ENCODE peak calls at places on chromosomes 11 and 22, in seven cellular contexts. M is PC-9; R is HCT116; N is PC-3; T is naive thymus-derived CD4-positive, alpha-beta T cell; J is CD4-positive, CD25-positive, alpha-beta regulatory T cell; A is IMR-90. Q is an unnamed sample.

GRCh38 chr11:107151158-107151557 is 132.9 kb upstream of the GUCY1A2 start:
- DNase-seq in N (no peak), A (no peak), T (no peak), J (no peak), M (no peak), R (no peak), Q (no peak)

GRCh38 chr11:120773501-120774031 is 250.3 kb upstream of the TBCEL start:
- DNase-seq in N (peak; percentile 63), T (no peak), R (no peak), A (no peak), M (no peak), J (no peak), Q (no peak)

GRCh38 chr22:44815099-44816070 is 63.0 kb downstream of the ARHGAP8 start:
- DNase-seq in A (no peak), N (no peak), T (no peak), M (no peak), J (no peak), R (no peak), Q (no peak)

GRCh38 chr11:120492486-120492885 is 19.1 kb upstream of the GRIK4 start:
- DNase-seq in N (no peak), T (no peak), R (no peak), M (no peak), A (no peak), J (no peak), Q (no peak)

GRCh38 chr22:39598017-39598965 is 27.7 kb downstream of the CACNA1I start:
- DNase-seq in A (no peak), R (peak; percentile 57), J (peak; percentile 61), M (peak; percentile 73), T (peak; percentile 69), N (peak; percentile 39), Q (peak; percentile 56)

GRCh38 chr11:75456596-75456995 is 23.6 kb upstream of the KLHL35 start:
- DNase-seq in J (no peak), T (no peak), R (no peak), M (no peak), A (no peak), N (no peak), Q (no peak)

GRCh38 chr11:45270946-45271345 is 15.2 kb downstream of the SYT13 start:
- DNase-seq in J (no peak), T (no peak), M (no peak), A (no peak), R (no peak), N (no peak), Q (no peak)

GRCh38 chr11:726278-726915 is 20.4 kb downstream of the EPS8L2 start:
- DNase-seq in T (peak; percentile 57), M (peak; percentile 85), R (no peak), A (peak; percentile 26), J (peak; percentile 42), N (no peak), Q (peak; percentile 55)

GRCh38 chr22:31177420-31178162 is 17.6 kb downstream of the RNF185 start:
- DNase-seq in A (peak; percentile 96), J (no peak), M (no peak), T (no peak), R (no peak), N (peak; percentile 25), Q (no peak)

GRCh38 chr11:43944761-43945311 is 2.4 kb downstream of the C11orf96 start:
- DNase-seq in N (peak; percentile 61), T (peak; percentile 27), A (peak; percentile 27), J (peak; percentile 15), M (no peak), R (no peak), Q (peak; percentile 39)

GRCh38 chr11:110858556-110858921 is 146.3 kb upstream of the ARHGAP20 start:
- DNase-seq in R (no peak), T (no peak), N (no peak), M (no peak), J (no peak), A (no peak), Q (no peak)

GRCh38 chr11:110859240-110859835 is 147.1 kb upstream of the ARHGAP20 start:
- DNase-seq in T (no peak), J (no peak), R (no peak), M (no peak), N (no peak), A (no peak), Q (no peak)

GRCh38 chr11:110856993-110857812 is 145.0 kb upstream of the ARHGAP20 start:
- DNase-seq in J (no peak), A (peak; percentile 61), T (no peak), R (no peak), N (no peak), M (no peak), Q (no peak)

GRCh38 chr11:110856340-110856739 is 144.1 kb upstream of the ARHGAP20 start:
- DNase-seq in M (no peak), A (no peak), J (no peak), T (no peak), N (no peak), R (no peak), Q (no peak)

DNA sequence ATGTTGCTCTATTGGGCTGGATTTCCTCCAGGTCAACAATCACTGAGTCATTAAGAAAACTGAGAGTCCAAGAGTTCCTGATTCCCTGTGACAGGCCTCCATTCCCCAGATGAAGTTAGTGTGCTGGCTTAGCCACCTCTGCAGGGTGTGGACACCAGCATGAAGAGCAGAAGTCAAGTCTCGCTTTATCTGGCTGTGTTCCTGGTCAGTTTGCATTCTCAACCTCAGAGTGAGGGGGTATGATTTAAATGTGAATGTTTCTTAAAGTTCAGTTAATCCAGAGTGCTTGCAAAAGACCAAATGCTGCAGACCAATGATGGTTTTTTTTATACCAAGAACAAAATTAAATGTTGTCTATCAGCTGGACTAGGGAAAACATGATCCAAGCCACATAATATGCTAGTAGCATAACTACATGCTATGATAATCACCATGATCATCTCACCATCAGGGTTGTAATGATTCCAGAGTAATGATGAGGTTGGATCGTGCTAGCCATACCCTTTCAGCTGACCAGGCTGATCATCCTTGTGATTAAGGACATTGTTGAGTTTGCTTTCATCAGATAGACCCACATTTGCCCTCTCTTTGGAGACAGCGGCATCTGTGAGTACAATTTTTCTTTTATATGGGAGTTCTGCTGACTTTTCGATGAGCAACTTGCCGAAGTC is 145.8 kb upstream of the ARHGAP20 start:
- DNase-seq in N (peak; percentile 24), A (peak; percentile 61), J (no peak), M (no peak), R (no peak), T (no peak), Q (no peak)
- H3K4me3 ChIP-seq in N (no peak overlapping the region), A (no peak overlapping the region), J (no peak overlapping the region), M (no peak overlapping the region), R (no peak overlapping the region), T (no peak overlapping the region), Q (no peak overlapping the region)

DNA sequence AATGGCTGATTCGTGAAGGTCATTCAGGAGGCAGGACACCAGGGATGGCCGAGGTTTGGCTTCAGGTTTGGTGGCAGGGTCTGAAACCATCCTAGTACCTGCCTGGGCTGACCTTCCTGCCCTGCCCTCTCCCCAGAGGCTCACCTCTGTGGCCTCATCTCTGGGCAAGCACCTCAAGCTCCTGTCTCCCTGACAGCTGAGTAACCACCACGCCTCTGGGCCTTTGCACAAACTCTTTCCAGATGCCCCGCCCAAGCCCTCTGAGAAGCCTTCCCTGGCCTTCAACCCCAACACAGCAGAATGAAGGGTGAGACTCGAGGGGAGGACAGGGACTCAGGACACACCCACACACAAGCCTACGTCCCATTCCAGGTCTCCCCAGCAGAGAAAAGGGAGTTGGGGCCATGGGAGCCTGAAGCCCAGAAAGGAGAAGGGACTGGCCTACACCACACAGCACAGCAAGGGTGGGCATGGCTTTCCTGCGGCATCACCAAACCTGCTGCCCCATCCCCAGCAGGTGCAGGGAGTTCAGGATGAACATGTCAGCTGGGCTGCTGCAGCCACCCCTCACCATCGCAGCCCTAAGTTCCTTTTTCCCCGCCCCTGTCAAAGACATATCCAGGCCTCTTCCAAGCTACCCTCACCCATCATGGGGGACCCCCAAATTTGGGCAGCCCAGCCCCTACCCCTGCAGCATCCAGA is 2.4 kb downstream of the SHISA8 start:
- DNase-seq in J (no peak), R (no peak), M (no peak), T (no peak), A (no peak), N (no peak), Q (no peak)
- H3K27ac ChIP-seq in J (no peak overlapping the region), R (no peak overlapping the region), M (no peak overlapping the region), T (no peak overlapping the region), A (no peak overlapping the region), N (no peak overlapping the region), Q (no peak overlapping the region)

GRCh38 chr11:125211191-125211953 is 46.8 kb downstream of the PKNOX2 start:
- DNase-seq in R (no peak), A (peak; percentile 10), M (no peak), T (no peak), N (no peak), J (no peak), Q (no peak)

GRCh38 chr11:125215951-125216350 is 51.4 kb downstream of the PKNOX2 start:
- DNase-seq in N (no peak), T (no peak), R (no peak), M (no peak), A (no peak), J (no peak), Q (no peak)

GRCh38 chr11:125215205-125215565 is 50.6 kb downstream of the PKNOX2 start:
- DNase-seq in J (no peak), M (no peak), N (no peak), A (no peak), R (no peak), T (no peak), Q (no peak)

GRCh38 chr11:125218336-125218735 is 53.8 kb downstream of the PKNOX2 start:
- DNase-seq in A (no peak), M (no peak), J (no peak), R (no peak), N (no peak), T (no peak), Q (no peak)

GRCh38 chr11:125214466-125215204 is 50.1 kb downstream of the PKNOX2 start:
- DNase-seq in A (no peak), T (no peak), N (no peak), M (no peak), J (no peak), R (no peak), Q (no peak)
- H3K4me3 ChIP-seq in A (no peak overlapping the region), T (no peak overlapping the region), N (no peak overlapping the region), M (no peak overlapping the region), J (no peak overlapping the region), R (no peak overlapping the region), Q (no peak overlapping the region)

GRCh38 chr11:113118104-113118503 is 156.9 kb downstream of the NCAM1 start:
- DNase-seq in A (no peak), T (no peak), N (no peak), J (no peak), M (no peak), R (no peak), Q (no peak)

GRCh38 chr11:113121746-113122145 is 160.5 kb downstream of the NCAM1 start:
- DNase-seq in M (no peak), N (no peak), J (no peak), T (no peak), R (no peak), A (no peak), Q (no peak)

GRCh38 chr11:113114452-113115027 is 153.3 kb downstream of the NCAM1 start:
- DNase-seq in M (peak; percentile 64), A (peak; percentile 8), R (no peak), N (peak; percentile 41), J (no peak), T (no peak), Q (no peak)

GRCh38 chr11:113113801-113114451 is 152.7 kb downstream of the NCAM1 start:
- DNase-seq in R (no peak), A (no peak), N (no peak), M (no peak), J (no peak), T (no peak), Q (no peak)

DNA sequence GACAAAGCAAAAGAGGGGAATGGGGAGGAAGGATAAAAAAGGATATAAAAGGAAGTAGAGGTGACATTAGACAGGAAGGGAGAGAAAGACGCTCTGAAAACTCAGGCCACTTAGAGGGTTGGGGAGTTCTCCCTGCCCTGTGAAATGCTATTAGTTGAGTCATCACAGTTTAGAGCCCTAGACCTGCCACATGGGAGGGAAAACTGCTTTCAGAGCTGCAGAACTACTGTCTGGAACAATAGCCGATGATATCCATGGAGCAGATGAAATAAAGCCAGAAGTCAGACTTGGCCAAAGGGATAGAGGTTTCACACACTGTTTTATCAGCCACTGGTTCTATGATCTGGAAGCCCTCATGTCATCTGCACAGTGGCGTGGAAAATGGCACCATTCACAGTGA is 157.9 kb downstream of the NCAM1 start:
- DNase-seq in J (no peak), T (no peak), M (no peak), R (no peak), N (no peak), A (no peak), Q (no peak)
- H3K27ac ChIP-seq in J (no peak overlapping the region), T (no peak overlapping the region), M (no peak overlapping the region), R (no peak overlapping the region), N (no peak overlapping the region), A (no peak overlapping the region), Q (no peak overlapping the region)

Q was measured in CD4-positive, alpha-beta memory T cell.